ENCODE peak calls at places on chromosome 1, in six cellular contexts. Q is PC-3, U is GM23248, C is keratinocyte, G is GM23338, M is mesenchymal stem cell. T is an unnamed sample.

GRCh38 chr1:85330711-85331290 is 54.4 kb upstream of the BCL10 start:
- DNase-seq in C (no peak), U (peak), M (peak), Q (no peak), G (no peak), T (no peak)

GRCh38 chr1:65059930-65060538 is 88.0 kb upstream of the AK4 start:
- DNase-seq in G (peak), Q (peak), C (no peak), U (peak), M (peak), T (peak)

GRCh38 chr1:229316166-229316565 is 26.7 kb downstream of the CCSAP start:
- DNase-seq in Q (no peak), C (no peak), U (no peak), M (no peak), G (no peak), T (no peak)

GRCh38 chr1:9691108-9691445 is 39.5 kb downstream of the PIK3CD start:
- DNase-seq in M (peak), C (no peak), U (peak), Q (peak), G (no peak), T (no peak)

GRCh38 chr1:94642617-94643315 is 101.2 kb upstream of the F3 start:
- DNase-seq in G (no peak), U (no peak), Q (no peak), C (no peak), M (no peak), T (no peak)

GRCh38 chr1:170221031-170221430 is 75.3 kb downstream of the NTMT2 start:
- DNase-seq in U (peak), Q (no peak), M (peak), G (no peak), C (no peak), T (peak)

GRCh38 chr1:18575620-18576019 is 55.0 kb upstream of the PAX7 start:
- DNase-seq in M (peak), C (no peak), Q (peak), U (peak), G (peak), T (peak)

GRCh38 chr1:204084247-204084772 is 11.4 kb downstream of the SOX13 start:
- DNase-seq in Q (peak), G (peak), U (no peak), C (no peak), M (no peak), T (peak)

GRCh38 chr1:170375082-170375733 is 156.8 kb upstream of the GORAB start:
- DNase-seq in C (no peak), M (peak), Q (no peak), U (no peak), G (peak), T (no peak)

GRCh38 chr1:30382496-30382895 is 340.9 kb downstream of the MATN1 start:
- DNase-seq in U (no peak), G (no peak), Q (no peak), C (no peak), M (no peak), T (no peak)

GRCh38 chr1:202143011-202143767 is 1.3 kb downstream of the ARL8A start:
- DNase-seq in M (peak), C (no peak), G (no peak), Q (peak), U (peak), T (peak)

GRCh38 chr1:68917456-68917855 is 420.6 kb upstream of the DEPDC1 start:
- DNase-seq in G (no peak), U (no peak), Q (no peak), M (no peak), C (no peak), T (no peak)

GRCh38 chr1:211635602-211636205 is 39.7 kb downstream of the NEK2 start:
- DNase-seq in C (no peak), U (peak), M (no peak), Q (no peak), G (no peak), T (no peak)

GRCh38 chr1:163307479-163308171 is 14.1 kb upstream of the NUF2 start:
- DNase-seq in C (no peak), G (no peak), U (peak), M (no peak), Q (peak), T (no peak)

GRCh38 chr1:172530000-172530399 is 3.0 kb upstream of the SUCO start:
- DNase-seq in M (no peak), C (no peak), G (no peak), Q (peak), U (peak), T (no peak)

GRCh38 chr1:19861034-19861433 is 21.2 kb upstream of the OTUD3 start:
- DNase-seq in Q (peak), U (peak), G (no peak), C (no peak), M (no peak), T (peak)

GRCh38 chr1:159554681-159555080 is 18.9 kb upstream of the OR10J5 start:
- DNase-seq in U (no peak), G (no peak), C (no peak), Q (no peak), M (no peak), T (no peak)

GRCh38 chr1:203396595-203397194 is 45.8 kb upstream of the FMOD start:
- DNase-seq in Q (no peak), U (no peak), M (no peak), G (no peak), C (no peak), T (no peak)

GRCh38 chr1:19577001-19577400 is 67.1 kb upstream of the NBL1 start:
- DNase-seq in U (peak), M (no peak), G (no peak), C (no peak), Q (no peak), T (no peak)

GRCh38 chr1:79295967-79296366 is 289.4 kb upstream of the ADGRL4 start:
- DNase-seq in M (peak), G (no peak), C (no peak), U (peak), Q (no peak), T (no peak)

GRCh38 chr1:212938846-212939245 is 11.5 kb upstream of the VASH2 start:
- DNase-seq in Q (no peak), M (no peak), C (no peak), U (no peak), G (no peak), T (no peak)

GRCh38 chr1:20398744-20399143 is 87.3 kb downstream of the CAMK2N1 start:
- DNase-seq in G (no peak), Q (no peak), M (no peak), U (no peak), C (no peak), T (no peak)

GRCh38 chr1:235160395-235160964 is 570 bp downstream of the RBM34 start:
- DNase-seq in M (no peak), C (no peak), G (peak), Q (peak), U (peak), T (no peak)
- H2AFZ ChIP-seq in M (peak), C (peak), G (peak), Q (peak), U (peak), T (peak)

GRCh38 chr1:161077426-161077825 is 7.7 kb upstream of the ARHGAP30 start:
- DNase-seq in Q (no peak), M (no peak), U (no peak), C (no peak), G (no peak), T (no peak)
- H2AFZ ChIP-seq in Q (no peak), M (no peak), U (no peak), C (no peak), G (no peak), T (no peak)

DNA sequence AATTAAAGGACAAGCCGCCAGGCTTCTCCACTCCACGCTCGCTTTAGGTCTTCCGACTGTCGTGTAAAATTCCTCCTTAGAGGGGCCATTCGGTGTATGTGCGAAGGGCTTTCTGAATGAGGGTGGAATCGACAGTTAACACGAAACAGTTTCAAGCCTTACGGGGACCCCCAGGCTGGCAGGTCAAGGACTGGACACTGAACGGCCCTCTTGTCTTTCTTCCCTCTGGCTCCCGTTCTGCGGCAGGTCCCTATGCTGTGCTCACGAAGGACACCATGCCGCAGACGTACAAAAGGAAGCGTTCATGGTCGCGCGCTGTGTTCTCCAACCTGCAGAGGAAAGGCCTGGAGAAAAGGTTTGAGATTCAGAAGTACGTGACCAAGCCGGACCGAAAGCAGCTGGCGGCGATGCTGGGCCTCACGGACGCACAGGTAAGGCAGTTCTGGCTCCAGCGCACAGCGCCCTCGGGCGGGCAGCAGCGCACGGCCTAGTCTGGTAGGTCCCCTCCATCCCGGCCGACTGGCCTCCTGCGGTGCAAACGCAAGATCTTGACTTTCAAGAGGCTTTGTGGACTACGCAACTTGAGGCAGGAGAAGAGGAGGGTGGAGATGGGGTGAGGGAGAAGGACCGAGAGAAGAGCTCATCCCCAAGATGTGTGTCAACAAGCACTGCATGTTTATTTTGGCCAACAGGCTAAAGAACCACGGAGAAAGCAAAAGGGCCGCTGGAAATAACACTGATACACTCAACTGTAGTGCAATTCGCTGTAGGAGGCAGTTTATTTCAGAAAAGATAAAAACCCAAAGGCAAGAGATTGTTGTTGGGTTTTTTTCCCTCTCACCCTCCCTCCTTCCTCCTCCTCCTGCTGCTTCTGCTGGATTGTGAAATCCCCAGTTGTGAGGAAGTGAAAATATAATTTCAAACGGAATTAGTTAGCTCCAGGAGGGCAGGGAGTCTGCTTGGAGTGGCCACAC is 3.0 kb downstream of the HLX start:
- DNase-seq in M (peak), Q (no peak), G (peak), C (no peak), U (peak), T (no peak)
- H2AFZ ChIP-seq in M (no peak), Q (no peak), G (no peak), C (no peak), U (no peak), T (peak)

DNA sequence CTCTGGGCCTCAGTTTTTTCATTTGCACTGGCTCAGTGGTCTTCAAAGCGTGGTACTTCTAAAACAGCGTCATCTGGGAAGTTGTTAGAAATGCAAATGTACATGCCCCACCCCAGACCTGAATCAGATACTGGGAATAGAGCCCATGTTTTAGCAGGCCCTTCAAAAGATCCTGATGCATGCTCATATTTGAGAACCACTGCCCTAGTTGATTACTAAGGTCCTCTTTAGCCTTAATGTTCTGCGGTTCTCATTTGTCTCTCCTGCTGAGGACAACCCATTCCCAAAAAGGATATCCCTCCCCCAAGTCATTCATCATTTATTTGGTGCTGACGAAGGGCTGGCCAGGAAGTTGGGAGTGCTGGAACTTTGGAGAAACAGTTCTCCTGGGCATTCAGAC is 92.4 kb upstream of the RALGPS2 start:
- DNase-seq in Q (peak), G (no peak), C (no peak), U (peak), M (no peak), T (no peak)
- H2AFZ ChIP-seq in Q (peak), G (no peak), C (peak), U (peak), M (no peak), T (no peak)

T was measured in hepatocyte.